ENCODE peak calls at places on chromosomes 3 and 15, in seven cellular contexts. B, O, X, W, E, P and R are unnamed samples. For H3K4me1, the result is how much of the 10 kb centered on the place peaks cover.

GRCh38 chr15:38707802-38708671 is 143.4 kb upstream of the RASGRP1 start:
- DNase-seq in B (peak), O (peak), X (peak), W (peak), E (no peak), P (peak), R (peak)

GRCh38 chr15:70479785-70480184 is 283.6 kb downstream of the UACA start:
- DNase-seq in B (no peak), O (no peak), X (no peak), W (no peak), E (no peak), P (no peak), R (no peak)

GRCh38 chr15:64911317-64912186 is at the start of gene ANKDD1A:
- DNase-seq in B (peak), O (peak), X (peak), W (peak), E (no peak), P (peak), R (peak)

GRCh38 chr3:60294181-60294580 is 957.1 kb downstream of the FHIT start:
- DNase-seq in B (no peak), O (no peak), X (no peak), W (peak), E (no peak), P (peak), R (no peak)

GRCh38 chr3:134525293-134525692 is 39.4 kb downstream of the CEP63 start:
- DNase-seq in B (no peak), O (no peak), X (no peak), W (no peak), E (no peak), P (no peak), R (no peak)

GRCh38 chr3:150545419-150546225 is 674 bp downstream of the SERP1 start:
- DNase-seq in B (peak), O (no peak), X (peak), W (no peak), E (no peak), P (peak), R (peak)

GRCh38 chr3:194382196-194382891 is 12.8 kb upstream of the LRRC15 start:
- DNase-seq in B (no peak), O (peak), X (peak), W (no peak), E (no peak), P (no peak), R (no peak)

GRCh38 chr3:179449621-179450020 is 1.6 kb downstream of the GNB4 start:
- DNase-seq in B (no peak), O (no peak), X (no peak), W (peak), E (no peak), P (no peak), R (no peak)

GRCh38 chr3:36457667-36458066 is 77.4 kb downstream of the STAC start:
- DNase-seq in B (no peak), O (no peak), X (no peak), W (no peak), E (no peak), P (peak), R (no peak)

GRCh38 chr3:190345027-190345821 is 23.0 kb upstream of the CLDN1 start:
- DNase-seq in B (no peak), O (no peak), X (peak), W (peak), E (no peak), P (peak), R (peak)

GRCh38 chr15:80730931-80731330 is 35.8 kb downstream of the ABHD17C start:
- DNase-seq in B (no peak), O (no peak), X (no peak), W (no peak), E (no peak), P (no peak), R (no peak)

GRCh38 chr3:188904670-188905069 is 267.1 kb upstream of the TPRG1 start:
- DNase-seq in B (no peak), O (no peak), X (no peak), W (peak), E (no peak), P (peak), R (peak)

GRCh38 chr3:57434041-57434440 is 110.1 kb downstream of the DNAH12 start:
- DNase-seq in B (no peak), O (no peak), X (peak), W (peak), E (no peak), P (peak), R (peak)

DNA sequence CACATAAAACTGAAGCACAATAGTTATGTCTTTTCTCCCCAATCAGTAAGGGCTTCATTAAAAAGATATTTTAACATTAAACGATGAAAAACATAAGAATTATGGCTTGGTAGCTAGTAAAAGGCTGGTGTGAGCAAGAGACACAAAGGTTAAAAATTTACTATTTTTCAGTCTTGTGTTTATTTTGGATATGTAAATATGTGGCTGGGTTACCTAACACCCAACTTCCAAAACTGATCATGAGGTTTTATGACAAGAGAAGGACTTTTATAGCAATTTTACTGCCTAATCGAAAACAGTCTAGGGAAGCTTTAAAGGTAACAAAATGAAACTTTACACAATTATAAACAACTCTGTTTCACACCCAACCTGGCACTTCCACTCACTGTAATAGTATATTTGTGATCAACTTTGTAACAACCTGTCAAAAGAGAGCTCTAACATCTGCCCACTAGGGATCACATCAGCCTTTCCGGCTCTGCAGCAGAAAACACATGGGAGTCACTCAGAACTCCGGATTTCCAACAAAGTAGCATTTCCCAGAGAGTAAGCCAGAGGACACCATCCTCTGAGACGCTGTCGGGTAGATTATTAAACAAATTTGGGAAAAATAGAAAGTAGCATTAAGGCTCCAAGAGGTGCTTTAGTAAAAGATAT is 123.4 kb upstream of the C2CD4B start:
- DNase-seq in B (no peak), O (no peak), X (no peak), W (no peak), E (no peak), P (no peak), R (no peak)
- H3K23ac ChIP-seq in B (no peak), O (no peak), X (no peak), W (no peak), E (no peak), P (no peak), R (no peak)

DNA sequence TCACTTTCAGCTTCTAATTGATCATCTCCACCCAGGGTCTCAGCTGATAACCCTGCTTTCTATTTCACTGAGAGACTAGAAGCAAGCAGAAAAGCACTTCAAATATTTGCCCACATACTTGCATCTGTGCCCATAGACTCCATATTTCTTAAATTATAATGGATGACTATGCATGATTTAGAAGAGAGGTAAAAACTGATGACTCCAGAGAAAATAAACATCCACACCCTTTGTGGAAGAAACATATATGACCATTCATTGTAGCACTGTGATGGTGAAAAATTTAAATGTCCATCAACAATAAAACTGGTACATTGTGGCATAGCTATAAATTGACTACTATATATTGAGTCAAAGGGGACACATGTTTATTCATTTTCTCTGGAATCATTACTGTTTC is 7.1 kb upstream of the IGF2BP2 start:
- DNase-seq in B (no peak), O (no peak), X (no peak), W (no peak), E (no peak), P (no peak), R (no peak)
- H3K4me1 ChIP-seq in B (under half), O (under half), X (under half), W (under half), E (under half), P (under half), R (under half)

GRCh38 chr3:172538368-172539264 is 15.4 kb upstream of the TNFSF10 start:
- DNase-seq in B (no peak), O (no peak), X (no peak), W (no peak), E (no peak), P (no peak), R (no peak)
- H3K23ac ChIP-seq in B (no peak), O (no peak), X (no peak), W (no peak), E (no peak), P (no peak), R (no peak)

GRCh38 chr15:85491663-85492062 is 111.3 kb downstream of the AKAP13 start:
- DNase-seq in B (no peak), O (no peak), X (no peak), W (no peak), E (no peak), P (no peak), R (no peak)
- H3K4me1 ChIP-seq in B (under half), O (under half), X (under half), W (under half), E (under half), P (under half), R (under half)

GRCh38 chr3:1696654-1697275 is 401.9 kb upstream of the CNTN4 start:
- DNase-seq in B (no peak), O (no peak), X (no peak), W (no peak), E (no peak), P (no peak), R (no peak)
- H3K23ac ChIP-seq in B (no peak), O (no peak), X (no peak), W (no peak), E (no peak), P (no peak), R (no peak)

DNA sequence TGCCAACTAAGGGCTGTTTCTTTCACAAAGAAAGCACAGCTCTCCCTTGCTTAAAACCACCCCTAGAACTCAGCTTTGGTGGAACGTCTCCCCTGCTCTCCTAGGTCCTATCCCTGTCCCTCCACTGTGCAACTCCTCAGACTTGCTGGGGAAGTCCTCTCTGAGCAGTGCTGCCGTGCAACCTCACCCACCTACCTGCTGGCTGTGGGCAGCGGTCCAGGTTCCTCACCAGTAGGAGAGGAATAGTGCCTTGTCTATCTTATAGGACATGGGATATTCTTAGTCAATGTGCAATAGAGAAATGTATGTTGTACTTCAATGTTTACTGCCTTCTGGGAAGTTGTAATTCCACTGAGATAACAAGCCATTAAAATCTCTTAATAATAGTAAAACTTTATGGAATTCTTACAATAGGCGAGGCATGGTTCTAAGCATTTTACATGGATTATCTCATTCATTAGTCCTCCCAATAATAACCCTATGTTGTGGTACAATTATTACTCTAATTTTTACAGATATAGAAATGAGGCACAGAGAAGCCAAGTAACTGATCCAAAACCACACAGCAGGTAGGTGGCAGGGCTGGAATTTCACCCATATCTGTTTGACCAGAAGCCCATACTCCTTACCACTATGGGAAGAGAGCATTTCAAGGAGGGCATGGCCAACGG is 51.6 kb downstream of the UMPS start:
- DNase-seq in B (no peak), O (no peak), X (no peak), W (no peak), E (no peak), P (no peak), R (no peak)
- H3K4me1 ChIP-seq in B (under half), O (under half), X (under half), W (under half), E (under half), P (under half), R (under half)

GRCh38 chr3:184399410-184399809 is 19.6 kb downstream of the CHRD start:
- DNase-seq in B (no peak), O (no peak), X (peak), W (peak), E (no peak), P (peak), R (no peak)

GRCh38 chr3:184409946-184410500 is 30.2 kb downstream of the CHRD start:
- DNase-seq in B (no peak), O (no peak), X (no peak), W (no peak), E (no peak), P (no peak), R (no peak)

GRCh38 chr3:184409331-184409926 is 29.6 kb downstream of the CHRD start:
- DNase-seq in B (no peak), O (no peak), X (no peak), W (no peak), E (no peak), P (no peak), R (no peak)

DNA sequence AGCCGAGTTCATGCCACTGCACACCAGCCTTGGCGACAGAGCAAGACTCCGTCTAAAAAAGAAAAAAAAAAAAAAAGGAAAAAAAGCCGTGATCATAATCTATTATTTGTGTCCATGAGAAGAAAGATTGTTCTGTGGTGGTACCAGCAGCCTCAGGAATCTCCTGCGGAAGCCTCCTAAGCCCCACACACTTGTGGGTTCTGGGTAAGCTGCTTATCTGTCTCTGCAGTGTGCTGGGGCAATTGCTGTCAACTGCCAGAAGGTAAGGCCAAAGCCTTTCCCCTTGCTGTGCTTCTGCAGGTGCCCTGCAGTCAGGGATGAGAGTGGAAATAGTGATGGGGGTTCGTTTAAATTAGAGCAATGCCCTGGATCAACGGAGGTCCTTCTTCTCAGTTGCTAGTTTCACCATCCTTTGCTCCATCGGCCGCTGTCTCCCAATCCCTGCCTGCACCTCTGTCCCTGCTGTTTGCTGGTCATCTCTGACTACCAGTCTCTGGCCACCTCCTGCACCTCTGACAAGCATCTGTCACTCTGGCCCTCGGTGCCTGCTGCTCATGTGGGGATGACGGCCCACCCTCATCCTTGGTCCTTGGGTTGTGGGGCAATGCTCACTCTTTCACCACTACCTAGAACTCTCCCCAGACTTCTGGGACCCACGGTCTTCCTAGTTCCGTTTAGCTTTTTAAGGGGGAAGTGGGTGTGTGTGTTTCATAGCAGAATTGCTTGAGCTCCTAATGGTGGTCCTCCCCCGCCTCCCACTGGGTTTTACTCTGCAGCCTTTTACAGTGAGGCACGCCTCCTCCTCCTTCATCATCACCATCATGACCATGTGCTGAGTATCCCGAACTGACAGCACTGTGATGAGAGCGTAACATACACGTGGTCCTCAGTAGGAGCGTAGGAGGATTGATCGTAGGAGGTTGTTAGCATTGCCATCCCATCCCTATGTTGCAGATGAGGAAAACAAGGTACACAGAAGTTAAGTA is 25.5 kb downstream of the CHRD start:
- DNase-seq in B (no peak), O (no peak), X (no peak), W (no peak), E (no peak), P (no peak), R (no peak)
- H3K23ac ChIP-seq in B (no peak), O (no peak), X (peak), W (no peak), E (no peak), P (no peak), R (no peak)